ENCODE peak calls at places on chromosomes 7 and 10, in eight cellular contexts. One of them, this sample, is unnamed.

GRCh38 chr7:128075536-128076095 is 44.4 kb upstream of the LRRC4 start:
- DNase-seq in CD8-positive, alpha-beta T cell: no peak
- DNase-seq in cardiac muscle cell: no peak
- DNase-seq in astrocyte of the spinal cord: no peak
- DNase-seq in kidney epithelial cell: no peak
- DNase-seq in osteoblast: no peak
- DNase-seq in upper lobe of right lung: no peak
- DNase-seq in ovary: no peak
- DNase-seq in this sample: no peak

GRCh38 chr10:22670796-22671195 is 43.6 kb downstream of the PIP4K2A start:
- DNase-seq in CD8-positive, alpha-beta T cell: no peak
- DNase-seq in cardiac muscle cell: no peak
- DNase-seq in astrocyte of the spinal cord: peak; percentile 59
- DNase-seq in kidney epithelial cell: no peak
- DNase-seq in osteoblast: no peak
- DNase-seq in upper lobe of right lung: no peak
- DNase-seq in ovary: no peak
- DNase-seq in this sample: peak; percentile 38

GRCh38 chr10:116111483-116112095 is 161.4 kb downstream of the GFRA1 start:
- DNase-seq in CD8-positive, alpha-beta T cell: no peak
- DNase-seq in cardiac muscle cell: no peak
- DNase-seq in astrocyte of the spinal cord: no peak
- DNase-seq in kidney epithelial cell: no peak
- DNase-seq in osteoblast: no peak
- DNase-seq in upper lobe of right lung: no peak
- DNase-seq in ovary: no peak
- DNase-seq in this sample: no peak

GRCh38 chr7:132590162-132590561 is 13.9 kb upstream of the PLXNA4 start:
- DNase-seq in CD8-positive, alpha-beta T cell: no peak
- DNase-seq in cardiac muscle cell: no peak
- DNase-seq in astrocyte of the spinal cord: peak; percentile 35
- DNase-seq in kidney epithelial cell: no peak
- DNase-seq in osteoblast: no peak
- DNase-seq in upper lobe of right lung: no peak
- DNase-seq in ovary: no peak
- DNase-seq in this sample: no peak

GRCh38 chr7:129438839-129439640 is 4.8 kb downstream of the STRIP2 start:
- DNase-seq in CD8-positive, alpha-beta T cell: no peak
- DNase-seq in cardiac muscle cell: no peak
- DNase-seq in astrocyte of the spinal cord: peak; percentile 28
- DNase-seq in kidney epithelial cell: peak; percentile 69
- DNase-seq in osteoblast: peak; percentile 93
- DNase-seq in upper lobe of right lung: no peak
- DNase-seq in ovary: no peak
- DNase-seq in this sample: peak; percentile 68

GRCh38 chr10:119412244-119412750 is 130.2 kb downstream of the RGS10 start:
- DNase-seq in CD8-positive, alpha-beta T cell: no peak
- DNase-seq in cardiac muscle cell: no peak
- DNase-seq in astrocyte of the spinal cord: peak; percentile 59
- DNase-seq in kidney epithelial cell: no peak
- DNase-seq in osteoblast: peak; percentile 87
- DNase-seq in upper lobe of right lung: peak; percentile 90
- DNase-seq in ovary: peak; percentile 91
- DNase-seq in this sample: peak; percentile 63

GRCh38 chr7:109295158-109295557 is 725.5 kb downstream of the DNAJB9 start:
- DNase-seq in CD8-positive, alpha-beta T cell: no peak
- DNase-seq in cardiac muscle cell: no peak
- DNase-seq in astrocyte of the spinal cord: no peak
- DNase-seq in kidney epithelial cell: no peak
- DNase-seq in osteoblast: no peak
- DNase-seq in upper lobe of right lung: no peak
- DNase-seq in ovary: no peak
- DNase-seq in this sample: no peak

GRCh38 chr10:4291995-4292394 is 507.0 kb upstream of the KLF6 start:
- DNase-seq in CD8-positive, alpha-beta T cell: no peak
- DNase-seq in cardiac muscle cell: no peak
- DNase-seq in astrocyte of the spinal cord: no peak
- DNase-seq in kidney epithelial cell: no peak
- DNase-seq in osteoblast: no peak
- DNase-seq in upper lobe of right lung: no peak
- DNase-seq in ovary: no peak
- DNase-seq in this sample: peak; percentile 54

GRCh38 chr10:131576341-131577177 is 265.0 kb upstream of the TCERG1L start:
- DNase-seq in CD8-positive, alpha-beta T cell: no peak
- DNase-seq in cardiac muscle cell: no peak
- DNase-seq in astrocyte of the spinal cord: no peak
- DNase-seq in kidney epithelial cell: no peak
- DNase-seq in osteoblast: peak; percentile 42
- DNase-seq in upper lobe of right lung: no peak
- DNase-seq in ovary: no peak
- DNase-seq in this sample: no peak

GRCh38 chr10:53325073-53325472 is 552.5 kb upstream of the MBL2 start:
- DNase-seq in CD8-positive, alpha-beta T cell: no peak
- DNase-seq in cardiac muscle cell: no peak
- DNase-seq in astrocyte of the spinal cord: peak; percentile 19
- DNase-seq in kidney epithelial cell: peak; percentile 2
- DNase-seq in osteoblast: no peak
- DNase-seq in upper lobe of right lung: no peak
- DNase-seq in ovary: no peak
- DNase-seq in this sample: peak; percentile 23

GRCh38 chr10:44462338-44462914 is 77.5 kb upstream of the CXCL12 start:
- DNase-seq in CD8-positive, alpha-beta T cell: no peak
- DNase-seq in cardiac muscle cell: no peak
- DNase-seq in astrocyte of the spinal cord: no peak
- DNase-seq in kidney epithelial cell: no peak
- DNase-seq in osteoblast: peak; percentile 81
- DNase-seq in upper lobe of right lung: no peak
- DNase-seq in ovary: no peak
- DNase-seq in this sample: no peak

GRCh38 chr10:2627969-2628368 is 439.4 kb upstream of the PFKP start:
- DNase-seq in CD8-positive, alpha-beta T cell: no peak
- DNase-seq in cardiac muscle cell: no peak
- DNase-seq in astrocyte of the spinal cord: no peak
- DNase-seq in kidney epithelial cell: no peak
- DNase-seq in osteoblast: no peak
- DNase-seq in upper lobe of right lung: no peak
- DNase-seq in ovary: no peak
- DNase-seq in this sample: no peak

GRCh38 chr7:120916116-120916515 is 34.5 kb upstream of the ING3 start:
- DNase-seq in CD8-positive, alpha-beta T cell: no peak
- DNase-seq in cardiac muscle cell: no peak
- DNase-seq in astrocyte of the spinal cord: no peak
- DNase-seq in kidney epithelial cell: no peak
- DNase-seq in osteoblast: no peak
- DNase-seq in upper lobe of right lung: no peak
- DNase-seq in ovary: no peak
- DNase-seq in this sample: no peak

GRCh38 chr7:1536768-1537630 is 6.5 kb downstream of the MAFK start:
- DNase-seq in CD8-positive, alpha-beta T cell: no peak
- DNase-seq in cardiac muscle cell: peak; percentile 94
- DNase-seq in astrocyte of the spinal cord: peak; percentile 99
- DNase-seq in kidney epithelial cell: peak; percentile 91
- DNase-seq in osteoblast: peak; percentile 100
- DNase-seq in upper lobe of right lung: peak; percentile 95
- DNase-seq in ovary: peak; percentile 97
- DNase-seq in this sample: peak; percentile 98

GRCh38 chr7:1535695-1536094 is 5.2 kb downstream of the MAFK start:
- DNase-seq in CD8-positive, alpha-beta T cell: no peak
- DNase-seq in cardiac muscle cell: no peak
- DNase-seq in astrocyte of the spinal cord: peak; percentile 54
- DNase-seq in kidney epithelial cell: no peak
- DNase-seq in osteoblast: no peak
- DNase-seq in upper lobe of right lung: no peak
- DNase-seq in ovary: peak; percentile 49
- DNase-seq in this sample: no peak

GRCh38 chr7:1537631-1538412 is 7.3 kb downstream of the MAFK start:
- DNase-seq in CD8-positive, alpha-beta T cell: no peak
- DNase-seq in cardiac muscle cell: peak; percentile 29
- DNase-seq in astrocyte of the spinal cord: peak; percentile 96
- DNase-seq in kidney epithelial cell: peak; percentile 91
- DNase-seq in osteoblast: peak; percentile 99
- DNase-seq in upper lobe of right lung: peak; percentile 87
- DNase-seq in ovary: peak; percentile 95
- DNase-seq in this sample: peak; percentile 91

GRCh38 chr7:1535100-1535458 is 4.6 kb downstream of the MAFK start:
- DNase-seq in CD8-positive, alpha-beta T cell: no peak
- DNase-seq in cardiac muscle cell: no peak
- DNase-seq in astrocyte of the spinal cord: no peak
- DNase-seq in kidney epithelial cell: no peak
- DNase-seq in osteoblast: no peak
- DNase-seq in upper lobe of right lung: no peak
- DNase-seq in ovary: peak; percentile 36
- DNase-seq in this sample: no peak

DNA sequence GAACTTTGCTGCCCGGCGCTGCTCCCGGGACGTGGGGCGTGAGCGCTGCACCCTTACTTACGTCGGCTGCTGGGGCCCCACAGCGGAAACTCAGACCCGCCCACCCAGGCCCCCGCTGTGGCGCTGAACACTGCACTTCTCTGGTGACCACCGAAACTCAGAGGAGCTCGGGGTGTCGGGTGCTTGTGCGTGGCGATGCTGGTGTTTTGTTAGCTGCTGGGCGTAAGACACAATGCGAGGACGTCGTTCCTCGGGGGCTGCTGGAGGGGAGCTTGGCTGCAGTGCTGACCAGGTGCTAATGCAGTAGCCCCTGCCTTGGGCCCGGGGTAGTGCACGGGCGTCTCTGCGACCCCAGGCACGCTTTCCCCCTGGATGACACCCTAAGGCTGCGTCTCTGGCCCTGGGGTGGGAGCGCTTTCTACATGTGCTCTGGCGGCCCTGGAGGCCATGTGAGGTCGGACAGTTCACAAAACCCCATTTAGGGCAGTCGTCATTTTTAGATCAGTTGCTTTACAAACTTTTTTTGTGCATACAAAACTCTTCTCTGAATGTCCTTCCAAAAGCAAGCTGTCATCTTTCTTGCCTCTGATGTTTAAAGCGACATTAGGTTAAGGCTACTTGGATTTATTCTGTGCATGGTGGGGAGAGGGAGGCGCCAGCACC is 5.7 kb downstream of the MAFK start:
- DNase-seq in CD8-positive, alpha-beta T cell: no peak
- DNase-seq in cardiac muscle cell: no peak
- DNase-seq in astrocyte of the spinal cord: no peak
- DNase-seq in kidney epithelial cell: no peak
- DNase-seq in osteoblast: no peak
- DNase-seq in upper lobe of right lung: no peak
- DNase-seq in ovary: peak; percentile 55
- DNase-seq in this sample: no peak
- H3K4me3 ChIP-seq in CD8-positive, alpha-beta T cell: no peak overlapping the region
- H3K4me3 ChIP-seq in cardiac muscle cell: no peak overlapping the region
- H3K4me3 ChIP-seq in astrocyte of the spinal cord: no peak overlapping the region
- H3K4me3 ChIP-seq in kidney epithelial cell: no peak overlapping the region
- H3K4me3 ChIP-seq in osteoblast: peak overlapping the region; percentile 78
- H3K4me3 ChIP-seq in upper lobe of right lung: peak overlapping the region; percentile 55
- H3K4me3 ChIP-seq in ovary: peak overlapping the region; percentile 45
- H3K4me3 ChIP-seq in this sample: no peak overlapping the region

GRCh38 chr7:116236020-116236630 is 25.8 kb downstream of the TES start:
- DNase-seq in CD8-positive, alpha-beta T cell: peak; percentile 28
- DNase-seq in cardiac muscle cell: peak; percentile 62
- DNase-seq in astrocyte of the spinal cord: peak; percentile 71
- DNase-seq in kidney epithelial cell: no peak
- DNase-seq in osteoblast: peak; percentile 32
- DNase-seq in upper lobe of right lung: no peak
- DNase-seq in ovary: peak; percentile 40
- DNase-seq in this sample: no peak
- TF ChIP-seq CTCF in CD8-positive, alpha-beta T cell: peak; percentile 87
- TF ChIP-seq CTCF in cardiac muscle cell: peak; percentile 46
- TF ChIP-seq CTCF in astrocyte of the spinal cord: peak; percentile 43
- TF ChIP-seq CTCF in kidney epithelial cell: peak; percentile 49
- TF ChIP-seq CTCF in osteoblast: peak; percentile 57
- TF ChIP-seq CTCF in upper lobe of right lung: peak; percentile 62
- TF ChIP-seq CTCF in ovary: peak; percentile 53
- TF ChIP-seq CTCF in this sample: peak; percentile 25

DNA sequence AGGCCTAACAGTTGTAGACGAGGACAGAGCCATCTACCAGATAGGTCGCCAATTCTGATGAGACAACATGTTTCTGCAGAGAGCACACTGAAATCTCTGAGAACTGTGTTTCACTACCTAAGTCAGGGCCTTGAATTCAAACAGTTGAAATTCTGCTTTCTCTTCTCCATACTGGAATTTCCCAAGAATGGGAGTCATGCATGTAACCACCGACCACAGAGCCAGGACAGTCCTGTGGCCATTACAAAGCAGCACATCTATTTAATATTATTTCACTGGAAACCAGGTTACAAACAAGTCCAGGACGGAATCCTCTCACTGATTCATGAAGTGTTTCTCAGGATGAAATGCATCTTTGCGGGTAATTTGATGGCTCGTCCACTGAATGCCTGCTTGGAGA is 62.0 kb upstream of the ST8SIA6 start:
- DNase-seq in CD8-positive, alpha-beta T cell: no peak
- DNase-seq in cardiac muscle cell: no peak
- DNase-seq in astrocyte of the spinal cord: peak; percentile 41
- DNase-seq in kidney epithelial cell: peak; percentile 79
- DNase-seq in osteoblast: no peak
- DNase-seq in upper lobe of right lung: no peak
- DNase-seq in ovary: no peak
- DNase-seq in this sample: no peak
- H3K4me3 ChIP-seq in CD8-positive, alpha-beta T cell: no peak overlapping the region
- H3K4me3 ChIP-seq in cardiac muscle cell: no peak overlapping the region
- H3K4me3 ChIP-seq in astrocyte of the spinal cord: no peak overlapping the region
- H3K4me3 ChIP-seq in kidney epithelial cell: no peak overlapping the region
- H3K4me3 ChIP-seq in osteoblast: no peak overlapping the region
- H3K4me3 ChIP-seq in upper lobe of right lung: no peak overlapping the region
- H3K4me3 ChIP-seq in ovary: no peak overlapping the region
- H3K4me3 ChIP-seq in this sample: no peak overlapping the region

DNA sequence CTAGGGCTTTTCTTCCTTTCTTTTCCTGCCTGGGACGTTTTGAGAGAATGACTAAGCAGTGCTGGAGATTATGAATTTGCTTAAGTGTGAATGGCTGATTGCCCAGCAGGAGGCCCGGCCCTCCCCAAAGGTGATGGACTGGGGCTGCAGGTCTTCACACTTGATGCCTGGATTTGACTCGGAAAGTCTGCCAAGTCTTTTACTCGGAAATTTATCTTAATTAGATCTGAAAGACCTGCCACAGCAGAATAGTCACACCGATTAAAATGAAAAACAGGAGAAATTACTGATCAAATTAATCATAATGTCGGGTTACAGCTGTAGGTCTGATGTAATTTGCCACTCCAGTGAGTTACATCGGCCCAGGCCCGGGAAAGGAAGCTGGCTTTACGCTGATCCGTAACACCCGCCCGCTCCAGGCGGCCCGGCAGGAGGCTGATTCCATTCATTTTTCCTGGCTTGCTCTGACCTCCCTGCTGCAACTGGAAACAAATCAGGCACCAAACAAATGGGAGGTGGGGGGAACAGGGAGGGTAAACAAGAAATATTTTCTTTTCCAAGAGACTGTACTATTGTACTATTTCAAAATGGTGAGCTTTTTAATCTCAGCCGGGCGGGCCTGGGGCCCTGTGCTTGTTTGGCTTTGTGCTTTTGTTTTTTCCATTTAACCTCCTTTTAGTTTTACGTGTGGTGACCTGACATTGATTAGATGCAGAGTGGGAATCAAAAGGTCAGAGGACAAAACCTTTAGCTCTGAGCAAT is 212.4 kb upstream of the YAE1 start:
- DNase-seq in CD8-positive, alpha-beta T cell: no peak
- DNase-seq in cardiac muscle cell: peak; percentile 67
- DNase-seq in astrocyte of the spinal cord: peak; percentile 59
- DNase-seq in kidney epithelial cell: peak; percentile 41
- DNase-seq in osteoblast: no peak
- DNase-seq in upper lobe of right lung: peak; percentile 66
- DNase-seq in ovary: peak; percentile 38
- DNase-seq in this sample: no peak
- TF ChIP-seq CTCF in CD8-positive, alpha-beta T cell: no peak
- TF ChIP-seq CTCF in cardiac muscle cell: peak; percentile 11
- TF ChIP-seq CTCF in astrocyte of the spinal cord: no peak
- TF ChIP-seq CTCF in kidney epithelial cell: peak; percentile 18
- TF ChIP-seq CTCF in osteoblast: no peak
- TF ChIP-seq CTCF in upper lobe of right lung: peak; percentile 6
- TF ChIP-seq CTCF in ovary: no peak
- TF ChIP-seq CTCF in this sample: no peak

GRCh38 chr7:79854621-79855020 is 280.0 kb upstream of the GNAI1 start:
- DNase-seq in CD8-positive, alpha-beta T cell: no peak
- DNase-seq in cardiac muscle cell: no peak
- DNase-seq in astrocyte of the spinal cord: no peak
- DNase-seq in kidney epithelial cell: no peak
- DNase-seq in osteoblast: no peak
- DNase-seq in upper lobe of right lung: no peak
- DNase-seq in ovary: no peak
- DNase-seq in this sample: no peak
- H3K4me3 ChIP-seq in CD8-positive, alpha-beta T cell: no peak overlapping the region
- H3K4me3 ChIP-seq in cardiac muscle cell: no peak overlapping the region
- H3K4me3 ChIP-seq in astrocyte of the spinal cord: no peak overlapping the region
- H3K4me3 ChIP-seq in kidney epithelial cell: no peak overlapping the region
- H3K4me3 ChIP-seq in osteoblast: no peak overlapping the region
- H3K4me3 ChIP-seq in upper lobe of right lung: no peak overlapping the region
- H3K4me3 ChIP-seq in ovary: no peak overlapping the region
- H3K4me3 ChIP-seq in this sample: no peak overlapping the region

This sample was measured in foreskin fibroblast.